ENCODE peak calls at places on chromosomes 7 and 10, in six cellular contexts. Z is midbrain; U is globus pallidus; F is psoas muscle; C is choroid plexus epithelial cell; K is stimulated activated CD8-positive, alpha-beta memory T cell treated with anti-CD3 and anti-CD28 coated beads, Interleukin-4, amount 100 ng/mL, for 48 hours. M is an unnamed sample.
A peak's percentile ranks its signal among the peaks of the same experiment; 100 is the strongest.

GRCh38 chr10:124165827-124166226 is 72.4 kb upstream of the CHST15 start:
- DNase-seq in Z (no peak), U (no peak), F (no peak), C (no peak), K (no peak), M (no peak)

GRCh38 chr10:23351914-23352313 is 7.3 kb upstream of the C10orf67 start:
- DNase-seq in Z (no peak), U (no peak), F (no peak), C (peak; percentile 81), K (no peak), M (no peak)

GRCh38 chr10:46308666-46309450 is 22.1 kb downstream of the ANTXRL start:
- DNase-seq in Z (no peak), U (no peak), F (no peak), C (no peak), K (no peak), M (no peak)

GRCh38 chr10:78856421-78856820 is 212.3 kb upstream of the ZMIZ1 start:
- DNase-seq in Z (peak; percentile 86), U (peak; percentile 93), F (peak; percentile 90), C (no peak), K (no peak), M (no peak)

GRCh38 chr7:102425639-102426267 is 7.6 kb upstream of the ORAI2 start:
- DNase-seq in Z (peak; percentile 11), U (no peak), F (peak; percentile 69), C (peak; percentile 38), K (peak; percentile 88), M (no peak)

GRCh38 chr7:36546331-36546730 is 156.7 kb downstream of the ANLN start:
- DNase-seq in Z (no peak), U (no peak), F (no peak), C (no peak), K (no peak), M (no peak)

GRCh38 chr10:23079700-23080099 is 15.7 kb upstream of the MSRB2 start:
- DNase-seq in Z (no peak), U (no peak), F (no peak), C (no peak), K (no peak), M (no peak)

GRCh38 chr7:123151443-123151842 is 48.3 kb downstream of the SLC13A1 start:
- DNase-seq in Z (no peak), U (no peak), F (no peak), C (no peak), K (no peak), M (no peak)

GRCh38 chr10:104321226-104321625 is 17.0 kb downstream of the ITPRIP start:
- DNase-seq in Z (no peak), U (no peak), F (no peak), C (peak; percentile 25), K (no peak), M (no peak)

GRCh38 chr10:114541081-114541833 is 116.8 kb downstream of the ABLIM1 start:
- DNase-seq in Z (no peak), U (no peak), F (peak; percentile 79), C (peak; percentile 59), K (peak; percentile 76), M (peak; percentile 37)

GRCh38 chr7:22190736-22191135 is 166.2 kb downstream of the RAPGEF5 start:
- DNase-seq in Z (no peak), U (no peak), F (no peak), C (no peak), K (no peak), M (no peak)

GRCh38 chr7:44385384-44386138 is 60.2 kb upstream of the CAMK2B start:
- DNase-seq in Z (peak; percentile 38), U (no peak), F (no peak), C (peak; percentile 67), K (no peak), M (no peak)

GRCh38 chr10:77163670-77164348 is 473.8 kb downstream of the KCNMA1 start:
- DNase-seq in Z (no peak), U (no peak), F (peak; percentile 71), C (peak; percentile 97), K (no peak), M (peak; percentile 96)

GRCh38 chr10:71231196-71231595 is 18.8 kb downstream of the UNC5B start:
- DNase-seq in Z (no peak), U (no peak), F (no peak), C (no peak), K (no peak), M (no peak)

GRCh38 chr7:48424731-48425130 is 253.5 kb downstream of the ABCA13 start:
- DNase-seq in Z (no peak), U (no peak), F (no peak), C (peak; percentile 56), K (no peak), M (peak; percentile 46)

GRCh38 chr10:104128214-104128613 is 6.2 kb downstream of the SFR1 start:
- DNase-seq in Z (no peak), U (no peak), F (no peak), C (peak; percentile 47), K (no peak), M (peak; percentile 36)

GRCh38 chr10:85604884-85605283 is 761.7 kb downstream of the GRID1 start:
- DNase-seq in Z (no peak), U (no peak), F (no peak), C (no peak), K (no peak), M (no peak)

GRCh38 chr10:60937784-60938654 is 6.0 kb downstream of the RHOBTB1 start:
- DNase-seq in Z (peak; percentile 19), U (peak; percentile 48), F (no peak), C (peak; percentile 72), K (no peak), M (peak; percentile 57)

GRCh38 chr10:72417971-72418370 is 63.3 kb upstream of the DNAJB12 start:
- DNase-seq in Z (no peak), U (no peak), F (no peak), C (no peak), K (no peak), M (no peak)

GRCh38 chr10:103792547-103792946 is 62.8 kb downstream of the SH3PXD2A start:
- DNase-seq in Z (no peak), U (no peak), F (no peak), C (peak; percentile 13), K (no peak), M (no peak)

GRCh38 chr10:133166828-133167692 is 7.0 kb downstream of the KNDC1 start:
- DNase-seq in Z (peak; percentile 64), U (peak; percentile 58), F (peak; percentile 50), C (no peak), K (no peak), M (no peak)

GRCh38 chr10:8993859-8994258 is 939.4 kb downstream of the GATA3 start:
- DNase-seq in Z (no peak), U (no peak), F (no peak), C (no peak), K (no peak), M (no peak)

GRCh38 chr7:43431020-43431595 is 151.8 kb upstream of the STK17A start:
- DNase-seq in Z (no peak), U (no peak), F (no peak), C (peak; percentile 52), K (no peak), M (peak; percentile 47)

GRCh38 chr7:46566375-46566774 is 645.3 kb upstream of the IGFBP3 start:
- DNase-seq in Z (no peak), U (no peak), F (no peak), C (no peak), K (no peak), M (no peak)

GRCh38 chr10:83917519-83918506 is 221.5 kb upstream of the GHITM start:
- DNase-seq in Z (no peak), U (peak; percentile 18), F (peak; percentile 53), C (no peak), K (peak; percentile 27), M (no peak)

GRCh38 chr7:2044883-2045471 is 187.8 kb downstream of the MAD1L1 start:
- DNase-seq in Z (no peak), U (no peak), F (peak; percentile 42), C (no peak), K (no peak), M (no peak)

GRCh38 chr7:159159731-159160130 is 15.1 kb upstream of the VIPR2 start:
- DNase-seq in Z (no peak), U (no peak), F (no peak), C (no peak), K (no peak), M (no peak)

GRCh38 chr7:55423277-55423711 is 58.2 kb downstream of the LANCL2 start:
- DNase-seq in Z (no peak), U (no peak), F (no peak), C (peak; percentile 34), K (no peak), M (peak; percentile 72)

GRCh38 chr7:120991570-120991969 is 3.1 kb downstream of the CPED1 start:
- DNase-seq in Z (no peak), U (no peak), F (no peak), C (peak; percentile 72), K (no peak), M (peak; percentile 32)

GRCh38 chr7:40137563-40137962 is 2.8 kb downstream of the SUGCT start:
- DNase-seq in Z (no peak), U (no peak), F (no peak), C (no peak), K (no peak), M (no peak)

M was measured in RCC 7860.